ENCODE peak calls at places on chromosomes 1 and 21, in six cellular contexts. Y is BJ; F is CD8-positive, alpha-beta T cell; I is AG04450; D is dorsolateral prefrontal cortex; T is fibroblast of lung. C is an unnamed sample.

GRCh38 chr1:157725214-157725577 is 24.6 kb upstream of the FCRL3 start:
- DNase-seq in Y (no peak), T (no peak), D (no peak), I (no peak), F (no peak), C (no peak)

GRCh38 chr1:154014154-154014910 is 23.8 kb downstream of the RPS27 start:
- DNase-seq in Y (peak; percentile 11), D (no peak), I (no peak), F (no peak), T (peak; percentile 72), C (peak; percentile 76)

GRCh38 chr1:9687876-9688582 is 36.5 kb downstream of the PIK3CD start:
- DNase-seq in D (no peak), Y (no peak), I (no peak), F (no peak), T (no peak), C (peak; percentile 30)

GRCh38 chr1:35264035-35264434 is 4.5 kb upstream of the ZMYM4 start:
- DNase-seq in T (no peak), Y (no peak), F (no peak), I (no peak), D (no peak), C (no peak)

GRCh38 chr1:95953005-95953404 is 719.0 kb downstream of the RWDD3 start:
- DNase-seq in I (no peak), F (no peak), D (no peak), Y (no peak), T (peak; percentile 47), C (no peak)

GRCh38 chr1:87249803-87250202 is 78.9 kb upstream of the LMO4 start:
- DNase-seq in T (no peak), Y (no peak), D (no peak), I (no peak), F (no peak), C (no peak)

GRCh38 chr1:184664042-184664659 is 90.5 kb downstream of the EDEM3 start:
- DNase-seq in D (peak; percentile 73), T (peak; percentile 78), I (peak; percentile 27), F (no peak), Y (no peak), C (peak; percentile 73)

GRCh38 chr1:233569636-233570035 is 44.3 kb upstream of the KCNK1 start:
- DNase-seq in I (no peak), F (no peak), D (no peak), Y (no peak), T (peak; percentile 2), C (peak; percentile 3)

GRCh38 chr1:22341791-22342605 is 109.7 kb upstream of the ZBTB40 start:
- DNase-seq in F (no peak), T (peak; percentile 88), I (no peak), D (no peak), Y (peak; percentile 6), C (peak; percentile 61)

GRCh38 chr1:232891656-232892317 is 58.6 kb upstream of the NTPCR start:
- DNase-seq in I (no peak), F (no peak), D (no peak), Y (no peak), T (peak; percentile 61), C (peak; percentile 39)

GRCh38 chr1:147177611-147178370 is 5.5 kb upstream of the PRKAB2 start:
- DNase-seq in I (no peak), D (no peak), F (no peak), T (peak; percentile 85), Y (no peak), C (peak; percentile 73)

GRCh38 chr1:2212542-2213491 is 15.3 kb upstream of the SKI start:
- DNase-seq in F (no peak), Y (peak; percentile 87), I (peak; percentile 90), T (peak; percentile 96), D (peak; percentile 79), C (peak; percentile 96)

GRCh38 chr1:39016604-39017171 is 9.5 kb upstream of the NDUFS5 start:
- DNase-seq in Y (no peak), D (no peak), T (no peak), F (no peak), I (no peak), C (no peak)

GRCh38 chr21:41141031-41141457 is 26.9 kb upstream of the BACE2 start:
- DNase-seq in D (no peak), Y (peak; percentile 84), T (no peak), F (no peak), I (no peak), C (no peak)

GRCh38 chr1:9350011-9350907 is 57.6 kb downstream of the SPSB1 start:
- DNase-seq in Y (peak; percentile 22), I (no peak), F (no peak), D (no peak), T (peak; percentile 54), C (peak; percentile 83)

GRCh38 chr1:162899422-162900168 is 38.6 kb upstream of the CCDC190 start:
- DNase-seq in F (no peak), D (no peak), Y (peak; percentile 91), T (peak; percentile 67), I (peak; percentile 70), C (peak; percentile 41)

DNA sequence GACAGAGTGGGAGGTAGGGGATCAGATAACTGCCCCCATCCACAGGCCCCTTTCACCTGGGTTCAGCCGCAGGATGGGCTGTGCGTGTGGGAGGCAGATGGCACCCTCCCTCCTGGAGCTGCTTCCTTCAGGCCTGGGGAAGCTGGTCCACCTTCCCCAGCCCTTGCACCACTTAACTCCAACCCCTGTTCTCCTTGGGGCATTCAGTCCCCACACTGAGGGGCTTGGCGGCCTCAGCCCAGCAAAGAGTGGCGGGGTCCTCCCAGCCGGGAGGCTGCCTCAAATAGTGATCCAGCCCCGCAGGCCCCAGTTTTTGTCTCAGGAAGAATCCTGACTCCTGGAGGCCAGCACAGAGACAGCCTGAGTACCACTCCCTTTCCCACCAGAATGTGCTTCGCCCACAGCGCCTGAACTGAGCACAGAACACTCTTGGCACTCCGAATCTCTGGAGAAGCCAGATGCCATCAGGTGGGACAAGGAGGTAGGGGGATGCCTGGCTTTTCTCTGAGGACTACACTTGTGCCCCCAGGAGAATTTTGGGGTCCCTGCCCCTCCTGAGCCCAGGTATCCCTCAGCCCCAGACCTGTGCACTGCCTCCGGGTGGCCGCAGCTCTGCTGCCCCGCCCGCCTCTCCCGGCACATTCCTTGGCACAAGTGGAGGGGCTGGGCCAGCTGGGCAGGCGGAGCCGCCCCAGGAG is 945 bp downstream of the PAQR6 start:
- DNase-seq in T (no peak), F (no peak), Y (no peak), I (no peak), D (no peak), C (no peak)
- TF ChIP-seq CTCF in T (no peak), F (no peak), Y (no peak), I (no peak), D (no peak), C (no peak)

GRCh38 chr1:116878804-116879477 is 30.8 kb upstream of the PTGFRN start:
- DNase-seq in D (no peak), I (no peak), T (peak; percentile 22), F (no peak), Y (no peak), C (peak; percentile 28)
- H3K4me3 ChIP-seq in D (peak overlapping the region; percentile 58), I (peak overlapping the region; percentile 4), T (no peak overlapping the region), F (peak overlapping the region; percentile 24), Y (no peak overlapping the region), C (peak overlapping the region; percentile 7)

GRCh38 chr1:70966018-70966638 is 81.5 kb downstream of the PTGER3 start:
- DNase-seq in I (no peak), D (no peak), F (no peak), T (peak; percentile 0), Y (no peak), C (peak; percentile 4)
- TF ChIP-seq CTCF in I (peak; percentile 49), D (no peak), F (peak; percentile 58), T (peak; percentile 20), Y (peak; percentile 26), C (peak; percentile 45)

GRCh38 chr1:198933506-198933905 is 294.7 kb downstream of the PTPRC start:
- DNase-seq in T (no peak), F (no peak), Y (no peak), D (no peak), I (no peak), C (no peak)
- H3K4me3 ChIP-seq in T (peak overlapping the region; percentile 78), F (peak overlapping the region; percentile 42), Y (no peak overlapping the region), D (peak overlapping the region; percentile 87), I (peak overlapping the region; percentile 69), C (peak overlapping the region; percentile 80)

GRCh38 chr1:70221241-70222077 is at the start of gene SRSF11:
- DNase-seq in F (peak; percentile 97), D (peak; percentile 91), Y (peak; percentile 38), I (peak; percentile 78), T (peak; percentile 94), C (peak; percentile 95)
- TF ChIP-seq CTCF in F (no peak), D (peak; percentile 42), Y (peak; percentile 8), I (peak; percentile 9), T (no peak), C (no peak)

DNA sequence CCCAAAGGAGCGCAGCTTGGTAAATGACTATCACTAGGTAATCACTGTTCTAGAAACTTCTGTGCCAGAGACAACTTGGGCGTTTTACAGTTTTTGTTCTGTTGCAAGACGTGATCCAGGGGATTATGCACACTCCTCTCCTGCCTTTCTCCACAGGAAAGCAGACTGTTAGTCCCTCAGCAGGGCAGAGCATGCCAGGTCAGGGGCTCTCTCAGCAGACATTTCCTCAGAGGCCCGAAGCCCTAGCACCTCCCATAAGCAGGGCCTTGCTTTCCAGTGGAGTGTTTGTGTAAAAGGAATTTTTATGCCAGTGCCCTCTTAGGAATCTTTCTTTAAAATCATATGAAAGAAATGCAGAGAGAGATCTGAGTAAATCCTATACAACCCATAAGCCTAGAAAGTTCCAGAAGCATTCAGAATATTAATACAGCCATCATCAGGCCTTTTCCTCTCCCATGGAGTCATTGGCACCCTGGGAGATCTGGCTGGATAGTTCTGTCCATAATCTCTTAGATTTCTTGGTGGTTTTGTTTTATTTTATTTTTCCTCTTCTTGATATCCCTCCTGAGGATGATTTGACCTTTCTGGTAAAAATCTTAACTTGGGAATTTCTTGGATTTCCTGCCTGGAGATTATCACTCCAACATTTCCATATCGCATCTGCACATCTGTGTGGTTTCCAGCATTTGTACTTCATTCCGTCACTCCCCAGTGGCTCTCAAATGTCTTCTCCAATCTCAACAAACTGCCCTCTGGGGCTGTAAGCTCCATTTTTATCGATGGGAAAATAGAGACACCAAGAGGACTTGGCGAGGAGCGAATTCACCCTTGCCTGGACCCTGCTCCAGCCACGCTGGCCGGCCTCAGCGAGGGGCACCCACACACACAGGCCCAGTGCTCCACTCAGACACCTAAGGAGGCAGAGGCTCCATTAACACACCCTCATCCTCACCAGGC is 116.1 kb downstream of the PSMG1 start:
- DNase-seq in Y (no peak), F (no peak), T (no peak), I (no peak), D (no peak), C (peak; percentile 91)
- H3K4me3 ChIP-seq in Y (no peak overlapping the region), F (no peak overlapping the region), T (no peak overlapping the region), I (no peak overlapping the region), D (no peak overlapping the region), C (no peak overlapping the region)

GRCh38 chr1:236748471-236748870 is 46.6 kb upstream of the MTR start:
- DNase-seq in I (no peak), Y (no peak), F (no peak), T (no peak), D (no peak), C (no peak)
- TF ChIP-seq CTCF in I (peak; percentile 35), Y (no peak), F (no peak), T (peak; percentile 21), D (no peak), C (peak; percentile 32)

C was measured in fibroblast of villous mesenchyme.